ENCODE peak calls at places on chromosome 12, in five cellular contexts. One of them, this sample, is unnamed.

GRCh38 chr12:113019045-113019444 is 37.5 kb upstream of the DTX1 start:
- DNase-seq in AG10803: peak
- DNase-seq in kidney: no peak
- DNase-seq in AG09309: no peak
- DNase-seq in OCI-LY7: no peak
- DNase-seq in this sample: peak

GRCh38 chr12:39440101-39440500 is 2.8 kb downstream of the KIF21A start:
- DNase-seq in AG10803: no peak
- DNase-seq in kidney: no peak
- DNase-seq in AG09309: no peak
- DNase-seq in OCI-LY7: no peak
- DNase-seq in this sample: no peak

GRCh38 chr12:78146365-78146772 is 315.7 kb downstream of the NAV3 start:
- DNase-seq in AG10803: peak
- DNase-seq in kidney: no peak
- DNase-seq in AG09309: peak
- DNase-seq in OCI-LY7: peak
- DNase-seq in this sample: peak

GRCh38 chr12:118436986-118437385 is 60.6 kb downstream of the SUDS3 start:
- DNase-seq in AG10803: peak
- DNase-seq in kidney: no peak
- DNase-seq in AG09309: peak
- DNase-seq in OCI-LY7: no peak
- DNase-seq in this sample: no peak

GRCh38 chr12:32301216-32301615 is 98.1 kb upstream of the FGD4 start:
- DNase-seq in AG10803: no peak
- DNase-seq in kidney: no peak
- DNase-seq in AG09309: no peak
- DNase-seq in OCI-LY7: peak
- DNase-seq in this sample: no peak

GRCh38 chr12:88496429-88497190 is 83.7 kb downstream of the KITLG start:
- DNase-seq in AG10803: no peak
- DNase-seq in kidney: no peak
- DNase-seq in AG09309: no peak
- DNase-seq in OCI-LY7: no peak
- DNase-seq in this sample: peak

GRCh38 chr12:12788675-12789368 is 3.4 kb downstream of the APOLD1 start:
- DNase-seq in AG10803: peak
- DNase-seq in kidney: no peak
- DNase-seq in AG09309: peak
- DNase-seq in OCI-LY7: peak
- DNase-seq in this sample: peak

GRCh38 chr12:122081108-122081696 is 2.6 kb downstream of the MLXIP start:
- DNase-seq in AG10803: peak
- DNase-seq in kidney: no peak
- DNase-seq in AG09309: no peak
- DNase-seq in OCI-LY7: no peak
- DNase-seq in this sample: peak

GRCh38 chr12:116677202-116677651 is 60.6 kb downstream of the SPRING1 start:
- DNase-seq in AG10803: no peak
- DNase-seq in kidney: no peak
- DNase-seq in AG09309: no peak
- DNase-seq in OCI-LY7: no peak
- DNase-seq in this sample: no peak

GRCh38 chr12:49345048-49345839 is 1.4 kb upstream of the DNAJC22 start:
- DNase-seq in AG10803: no peak
- DNase-seq in kidney: peak
- DNase-seq in AG09309: no peak
- DNase-seq in OCI-LY7: peak
- DNase-seq in this sample: no peak

GRCh38 chr12:88764781-88765470 is 184.7 kb upstream of the KITLG start:
- DNase-seq in AG10803: peak
- DNase-seq in kidney: no peak
- DNase-seq in AG09309: no peak
- DNase-seq in OCI-LY7: no peak
- DNase-seq in this sample: no peak

GRCh38 chr12:95820096-95820703 is 29.6 kb upstream of the NTN4 start:
- DNase-seq in AG10803: peak
- DNase-seq in kidney: no peak
- DNase-seq in AG09309: no peak
- DNase-seq in OCI-LY7: no peak
- DNase-seq in this sample: peak

GRCh38 chr12:114321524-114321923 is 84.4 kb downstream of the TBX5 start:
- DNase-seq in AG10803: no peak
- DNase-seq in kidney: no peak
- DNase-seq in AG09309: no peak
- DNase-seq in OCI-LY7: no peak
- DNase-seq in this sample: no peak

GRCh38 chr12:93766802-93767523 is 89.8 kb downstream of the CRADD start:
- DNase-seq in AG10803: peak
- DNase-seq in kidney: no peak
- DNase-seq in AG09309: no peak
- DNase-seq in OCI-LY7: no peak
- DNase-seq in this sample: peak

GRCh38 chr12:68349921-68350606 is 17.9 kb upstream of the MDM1 start:
- DNase-seq in AG10803: no peak
- DNase-seq in kidney: no peak
- DNase-seq in AG09309: no peak
- DNase-seq in OCI-LY7: no peak
- DNase-seq in this sample: no peak

GRCh38 chr12:123829561-123829960 is 67.5 kb downstream of the DNAH10 start:
- DNase-seq in AG10803: no peak
- DNase-seq in kidney: no peak
- DNase-seq in AG09309: no peak
- DNase-seq in OCI-LY7: no peak
- DNase-seq in this sample: no peak

GRCh38 chr12:104628338-104629135 is 171.8 kb downstream of the CHST11 start:
- DNase-seq in AG10803: no peak
- DNase-seq in kidney: no peak
- DNase-seq in AG09309: no peak
- DNase-seq in OCI-LY7: no peak
- DNase-seq in this sample: no peak

GRCh38 chr12:115341442-115341841 is 657.5 kb upstream of the TBX3 start:
- DNase-seq in AG10803: peak
- DNase-seq in kidney: peak
- DNase-seq in AG09309: peak
- DNase-seq in OCI-LY7: no peak
- DNase-seq in this sample: peak

GRCh38 chr12:19778111-19778688 is 338.9 kb downstream of the AEBP2 start:
- DNase-seq in AG10803: peak
- DNase-seq in kidney: no peak
- DNase-seq in AG09309: no peak
- DNase-seq in OCI-LY7: no peak
- DNase-seq in this sample: peak

GRCh38 chr12:107684029-107684790 is 1.4 kb upstream of the PWP1 start:
- DNase-seq in AG10803: peak
- DNase-seq in kidney: no peak
- DNase-seq in AG09309: no peak
- DNase-seq in OCI-LY7: no peak
- DNase-seq in this sample: peak

GRCh38 chr12:106229036-106229591 is 18.7 kb downstream of the CKAP4 start:
- DNase-seq in AG10803: no peak
- DNase-seq in kidney: no peak
- DNase-seq in AG09309: no peak
- DNase-seq in OCI-LY7: no peak
- DNase-seq in this sample: no peak

GRCh38 chr12:101963703-101964102 is 86.3 kb downstream of the DRAM1 start:
- DNase-seq in AG10803: no peak
- DNase-seq in kidney: no peak
- DNase-seq in AG09309: no peak
- DNase-seq in OCI-LY7: no peak
- DNase-seq in this sample: no peak

GRCh38 chr12:111529424-111530368 is 69.4 kb downstream of the ATXN2 start:
- DNase-seq in AG10803: peak
- DNase-seq in kidney: no peak
- DNase-seq in AG09309: peak
- DNase-seq in OCI-LY7: peak
- DNase-seq in this sample: peak

GRCh38 chr12:121403721-121404120 is 3.8 kb downstream of the RNF34 start:
- DNase-seq in AG10803: no peak
- DNase-seq in kidney: no peak
- DNase-seq in AG09309: no peak
- DNase-seq in OCI-LY7: no peak
- DNase-seq in this sample: no peak

GRCh38 chr12:64253356-64253755 is 31.3 kb upstream of the KICS2 start:
- DNase-seq in AG10803: no peak
- DNase-seq in kidney: no peak
- DNase-seq in AG09309: no peak
- DNase-seq in OCI-LY7: no peak
- DNase-seq in this sample: no peak

GRCh38 chr12:64255249-64255648 is 33.2 kb upstream of the KICS2 start:
- DNase-seq in AG10803: no peak
- DNase-seq in kidney: no peak
- DNase-seq in AG09309: no peak
- DNase-seq in OCI-LY7: no peak
- DNase-seq in this sample: no peak

GRCh38 chr12:64258576-64258975 is 36.5 kb upstream of the KICS2 start:
- DNase-seq in AG10803: no peak
- DNase-seq in kidney: no peak
- DNase-seq in AG09309: no peak
- DNase-seq in OCI-LY7: no peak
- DNase-seq in this sample: no peak

GRCh38 chr12:64252708-64253107 is 30.6 kb upstream of the KICS2 start:
- DNase-seq in AG10803: peak
- DNase-seq in kidney: no peak
- DNase-seq in AG09309: peak
- DNase-seq in OCI-LY7: no peak
- DNase-seq in this sample: peak

DNA sequence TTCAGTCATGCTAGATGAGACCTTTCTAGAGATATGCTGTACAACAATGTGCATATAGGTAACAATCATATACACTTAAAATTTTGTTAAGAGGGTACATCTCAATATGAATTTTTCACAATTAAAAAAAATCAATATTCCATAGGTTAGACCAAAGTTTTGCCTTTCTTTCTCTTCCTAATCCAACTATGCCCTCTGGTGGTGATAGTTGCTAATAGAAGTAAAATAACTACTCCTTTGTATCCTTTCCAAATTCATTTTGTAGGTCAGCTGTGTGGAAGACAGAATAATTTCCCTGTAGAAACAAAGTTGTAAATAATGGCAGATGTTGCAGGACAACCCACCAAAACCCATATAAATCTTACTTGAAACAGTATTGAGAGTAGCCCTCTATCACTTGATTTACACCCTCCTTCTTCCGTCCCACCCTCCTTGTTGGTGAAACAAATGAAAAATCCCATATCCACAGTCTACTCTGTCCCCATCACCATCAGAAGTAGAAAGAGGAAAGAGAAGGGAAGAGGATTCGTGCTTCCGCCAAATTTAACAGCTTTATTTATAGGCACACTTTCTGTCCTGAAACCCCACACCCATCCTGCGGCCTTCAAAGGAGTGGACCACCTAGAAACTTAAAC is 34.2 kb upstream of the KICS2 start:
- DNase-seq in AG10803: peak
- DNase-seq in kidney: no peak
- DNase-seq in AG09309: peak
- DNase-seq in OCI-LY7: peak
- DNase-seq in this sample: peak
- TF ChIP-seq CTCF in AG10803: peak
- TF ChIP-seq CTCF in kidney: peak
- TF ChIP-seq CTCF in AG09309: peak
- TF ChIP-seq CTCF in OCI-LY7: peak
- TF ChIP-seq CTCF in this sample: peak

GRCh38 chr12:45269407-45269741 is 53.5 kb downstream of the ANO6 start:
- DNase-seq in AG10803: no peak
- DNase-seq in kidney: no peak
- DNase-seq in AG09309: no peak
- DNase-seq in OCI-LY7: no peak
- DNase-seq in this sample: no peak
- H3K4me3 ChIP-seq in AG10803: no peak
- H3K4me3 ChIP-seq in kidney: peak
- H3K4me3 ChIP-seq in AG09309: no peak
- H3K4me3 ChIP-seq in OCI-LY7: no peak
- H3K4me3 ChIP-seq in this sample: no peak

GRCh38 chr12:119808441-119808840 is 68.7 kb downstream of the CIT start:
- DNase-seq in AG10803: peak
- DNase-seq in kidney: no peak
- DNase-seq in AG09309: peak
- DNase-seq in OCI-LY7: no peak
- DNase-seq in this sample: peak

GRCh38 chr12:119807380-119807779 is 69.7 kb downstream of the CIT start:
- DNase-seq in AG10803: no peak
- DNase-seq in kidney: no peak
- DNase-seq in AG09309: no peak
- DNase-seq in OCI-LY7: no peak
- DNase-seq in this sample: no peak

GRCh38 chr12:119802472-119802871 is 74.6 kb downstream of the CIT start:
- DNase-seq in AG10803: peak
- DNase-seq in kidney: no peak
- DNase-seq in AG09309: peak
- DNase-seq in OCI-LY7: no peak
- DNase-seq in this sample: peak

GRCh38 chr12:119803391-119803791 is 73.7 kb downstream of the CIT start:
- DNase-seq in AG10803: peak
- DNase-seq in kidney: no peak
- DNase-seq in AG09309: peak
- DNase-seq in OCI-LY7: no peak
- DNase-seq in this sample: peak

GRCh38 chr12:119804011-119804641 is 73.0 kb downstream of the CIT start:
- DNase-seq in AG10803: peak
- DNase-seq in kidney: peak
- DNase-seq in AG09309: no peak
- DNase-seq in OCI-LY7: no peak
- DNase-seq in this sample: peak
- TF ChIP-seq CTCF in AG10803: peak
- TF ChIP-seq CTCF in kidney: peak
- TF ChIP-seq CTCF in AG09309: peak
- TF ChIP-seq CTCF in OCI-LY7: peak
- TF ChIP-seq CTCF in this sample: peak

GRCh38 chr12:51025748-51026654 is at the start of gene SLC11A2:
- DNase-seq in AG10803: peak
- DNase-seq in kidney: peak
- DNase-seq in AG09309: peak
- DNase-seq in OCI-LY7: peak
- DNase-seq in this sample: peak

GRCh38 chr12:51025182-51025747 is 919 bp downstream of the SLC11A2 start:
- DNase-seq in AG10803: no peak
- DNase-seq in kidney: no peak
- DNase-seq in AG09309: no peak
- DNase-seq in OCI-LY7: no peak
- DNase-seq in this sample: no peak

GRCh38 chr12:51028126-51028810 is 2.1 kb upstream of the SLC11A2 start:
- DNase-seq in AG10803: peak
- DNase-seq in kidney: no peak
- DNase-seq in AG09309: no peak
- DNase-seq in OCI-LY7: peak
- DNase-seq in this sample: peak

GRCh38 chr12:51027342-51027835 is 1.2 kb upstream of the SLC11A2 start:
- DNase-seq in AG10803: no peak
- DNase-seq in kidney: no peak
- DNase-seq in AG09309: no peak
- DNase-seq in OCI-LY7: no peak
- DNase-seq in this sample: no peak

DNA sequence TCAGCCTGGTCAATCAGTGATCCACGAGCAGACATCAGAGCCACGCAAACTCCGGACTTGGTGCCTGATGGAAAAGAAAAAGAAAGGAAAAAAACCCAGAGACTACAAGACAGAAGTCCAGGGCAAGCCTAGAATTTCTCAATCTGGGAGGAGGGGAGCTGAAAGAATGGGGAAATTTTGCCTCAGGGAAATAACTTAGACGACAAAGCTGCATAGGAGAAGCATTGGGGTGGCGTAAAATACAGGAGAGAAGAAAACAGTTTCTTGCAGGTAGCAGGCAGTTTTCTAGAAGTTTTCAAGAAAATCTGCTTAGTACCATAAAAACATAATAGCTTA is 2.6 kb upstream of the SLC11A2 start:
- DNase-seq in AG10803: peak
- DNase-seq in kidney: no peak
- DNase-seq in AG09309: no peak
- DNase-seq in OCI-LY7: no peak
- DNase-seq in this sample: peak
- H3K4me3 ChIP-seq in AG10803: no peak
- H3K4me3 ChIP-seq in kidney: peak
- H3K4me3 ChIP-seq in AG09309: no peak
- H3K4me3 ChIP-seq in OCI-LY7: no peak
- H3K4me3 ChIP-seq in this sample: no peak